ENCODE peak calls at places on chromosome 16, in five cellular contexts. F, K, R, Q and X are unnamed samples.

GRCh38 chr16:15494231-15494630 is 59.8 kb downstream of the BMERB1 start:
- DNase-seq in K (no peak), F (no peak), Q (peak), R (no peak), X (no peak)

GRCh38 chr16:75420987-75421819 is 12.1 kb downstream of the CFDP1 start:
- DNase-seq in R (peak), F (peak), Q (peak), K (no peak), X (peak)

GRCh38 chr16:66590322-66590721 is 11.1 kb downstream of the CMTM2 start:
- DNase-seq in K (no peak), F (no peak), R (no peak), Q (no peak), X (no peak)

GRCh38 chr16:69017036-69017783 is 88.2 kb upstream of the HAS3 start:
- DNase-seq in Q (no peak), K (no peak), R (no peak), F (no peak), X (no peak)

GRCh38 chr16:84193480-84193879 is 2.5 kb downstream of the ADAD2 start:
- DNase-seq in F (no peak), R (no peak), K (no peak), Q (no peak), X (no peak)

GRCh38 chr16:73197598-73197997 is 149.7 kb upstream of the ZFHX3 start:
- DNase-seq in K (no peak), R (no peak), F (no peak), Q (no peak), X (no peak)

GRCh38 chr16:50169555-50170096 is 16.5 kb downstream of the TENT4B start:
- DNase-seq in Q (no peak), K (no peak), R (no peak), F (no peak), X (no peak)

GRCh38 chr16:56589141-56590039 is at the start of gene MT3:
- DNase-seq in K (no peak), Q (no peak), R (peak), F (no peak), X (no peak)

GRCh38 chr16:82761858-82762257 is 135.1 kb downstream of the CDH13 start:
- DNase-seq in F (no peak), K (no peak), R (no peak), Q (no peak), X (no peak)

GRCh38 chr16:11612110-11612981 is 25.6 kb upstream of the LITAF start:
- DNase-seq in Q (peak), K (no peak), F (no peak), R (no peak), X (no peak)

GRCh38 chr16:3317315-3317999 is 12.2 kb downstream of the ZNF75A start:
- DNase-seq in Q (no peak), R (no peak), F (peak), K (no peak), X (no peak)

GRCh38 chr16:90020838-90021382 is 1.7 kb upstream of the DBNDD1 start:
- DNase-seq in Q (peak), F (no peak), R (no peak), K (no peak), X (no peak)

GRCh38 chr16:57609541-57610401 is 18.7 kb upstream of the ADGRG1 start:
- DNase-seq in K (peak), F (no peak), Q (no peak), R (peak), X (no peak)

GRCh38 chr16:24141917-24142316 is 114.2 kb upstream of the CACNG3 start:
- DNase-seq in K (no peak), R (no peak), F (no peak), Q (no peak), X (no peak)

GRCh38 chr16:2905988-2906387 is 5.7 kb upstream of the FLYWCH1 start:
- DNase-seq in Q (no peak), K (no peak), R (no peak), F (no peak), X (no peak)

GRCh38 chr16:83704656-83705055 is 103.1 kb upstream of the HSBP1 start:
- DNase-seq in K (no peak), Q (no peak), F (no peak), R (no peak), X (no peak)

GRCh38 chr16:784431-784830 is 3.8 kb downstream of the RPUSD1 start:
- DNase-seq in K (no peak), F (no peak), R (no peak), Q (no peak), X (no peak)

GRCh38 chr16:35692824-35693223 is 2233.4 kb downstream of the TP53TG3F start:
- DNase-seq in K (no peak), F (no peak), Q (no peak), R (no peak), X (no peak)

GRCh38 chr16:81758376-81758775 is 20.7 kb upstream of the PLCG2 start:
- DNase-seq in Q (peak), R (no peak), F (no peak), K (no peak), X (no peak)

GRCh38 chr16:66109677-66110076 is 256.8 kb upstream of the CDH5 start:
- DNase-seq in Q (no peak), K (no peak), R (no peak), F (no peak), X (no peak)

GRCh38 chr16:10683160-10683559 is 11.6 kb downstream of the TEKT5 start:
- DNase-seq in F (no peak), K (no peak), Q (no peak), R (no peak), X (no peak)

GRCh38 chr16:13829712-13830304 is 90.1 kb upstream of the ERCC4 start:
- DNase-seq in Q (no peak), K (no peak), F (no peak), R (no peak), X (no peak)

GRCh38 chr16:800834-801488 is 427 bp upstream of the GNG13 start:
- DNase-seq in R (no peak), Q (no peak), K (no peak), F (no peak), X (no peak)

GRCh38 chr16:61128545-61129323 is 907.5 kb downstream of the CDH8 start:
- DNase-seq in F (no peak), K (no peak), R (no peak), Q (no peak), X (no peak)

GRCh38 chr16:50645858-50646257 is 35.3 kb downstream of the SNX20 start:
- DNase-seq in R (no peak), F (peak), K (no peak), Q (no peak), X (no peak)

GRCh38 chr16:79871906-79872305 is 271.4 kb upstream of the MAF start:
- DNase-seq in K (no peak), Q (no peak), R (no peak), F (no peak), X (no peak)

GRCh38 chr16:23781176-23781575 is 26.4 kb downstream of the CHP2 start:
- DNase-seq in K (no peak), R (no peak), F (no peak), Q (no peak), X (no peak)

GRCh38 chr16:85507342-85507741 is 105.8 kb upstream of the GSE1 start:
- DNase-seq in Q (no peak), K (no peak), R (no peak), F (no peak), X (no peak)
- TF ChIP-seq SUZ12 in Q (no peak), K (no peak), R (no peak), F (no peak), X (no peak)

GRCh38 chr16:54285414-54286066 is 1.0 kb downstream of the IRX3 start:
- DNase-seq in F (no peak), R (no peak), K (no peak), Q (peak), X (peak)
- TF ChIP-seq SUZ12 in F (no peak), R (peak), K (no peak), Q (no peak), X (no peak)

GRCh38 chr16:85690469-85691064 is 1.8 kb upstream of the GINS2 start:
- DNase-seq in Q (peak), R (no peak), K (no peak), F (no peak), X (no peak)
- TF ChIP-seq SUZ12 in Q (no peak), R (no peak), K (no peak), F (no peak), X (no peak)

GRCh38 chr16:17556276-17557052 is 85.7 kb upstream of the XYLT1 start:
- DNase-seq in F (peak), R (no peak), Q (peak), K (no peak), X (peak)
- TF ChIP-seq SUZ12 in F (no peak), R (no peak), Q (no peak), K (no peak), X (no peak)

GRCh38 chr16:30741461-30741914 is 6.7 kb upstream of the PHKG2 start:
- DNase-seq in R (no peak), Q (peak), F (peak), K (no peak), X (no peak)
- TF ChIP-seq SUZ12 in R (no peak), Q (no peak), F (no peak), K (no peak), X (no peak)